ENCODE peak calls at places on chromosome 7, in eight cellular contexts. L is T47D; V is activated naive CD4-positive, alpha-beta T cell treated with anti-CD3 and anti-CD28 coated beads for 36 hours; D is NT2/D1; E is colonic mucosa; M is M059J; Z is HFFc6; U is H7. H is an unnamed sample.

GRCh38 chr7:66296555-66296954 is 91.4 kb downstream of the TPST1 start:
- DNase-seq in L (no peak), V (no peak), D (no peak), E (no peak), M (no peak), Z (no peak), U (no peak), H (no peak)

GRCh38 chr7:29878081-29878688 is 71.9 kb downstream of the WIPF3 start:
- DNase-seq in L (peak), V (peak), D (no peak), E (no peak), M (peak), Z (peak), U (no peak), H (no peak)

GRCh38 chr7:142612264-142612881 is 136.9 kb upstream of the PRSS1 start:
- DNase-seq in L (no peak), V (no peak), D (no peak), E (no peak), M (peak), Z (peak), U (no peak), H (no peak)

GRCh38 chr7:153930681-153931080 is 121.5 kb upstream of the DPP6 start:
- DNase-seq in L (no peak), V (no peak), D (no peak), E (no peak), M (no peak), Z (no peak), U (no peak), H (no peak)

GRCh38 chr7:33986951-33987948 is 81.9 kb downstream of the BMPER start:
- DNase-seq in L (peak), V (no peak), D (peak), E (no peak), M (peak), Z (peak), U (no peak), H (no peak)

GRCh38 chr7:2864999-2865670 is 21.0 kb upstream of the GNA12 start:
- DNase-seq in L (peak), V (peak), D (peak), E (peak), M (peak), Z (peak), U (peak), H (peak)

GRCh38 chr7:63925626-63926460 is 72.8 kb upstream of the ZNF722 start:
- DNase-seq in L (peak), V (peak), D (peak), E (peak), M (no peak), Z (no peak), U (no peak), H (no peak)

GRCh38 chr7:1341361-1341675 is 108.6 kb downstream of the UNCX start:
- DNase-seq in L (no peak), V (no peak), D (no peak), E (no peak), M (no peak), Z (no peak), U (no peak), H (no peak)

GRCh38 chr7:46725838-46726237 is 804.8 kb upstream of the IGFBP3 start:
- DNase-seq in L (no peak), V (no peak), D (no peak), E (no peak), M (peak), Z (peak), U (no peak), H (no peak)

GRCh38 chr7:16660702-16661464 is 14.9 kb downstream of the BZW2 start:
- DNase-seq in L (no peak), V (no peak), D (no peak), E (no peak), M (peak), Z (peak), U (no peak), H (no peak)

GRCh38 chr7:122803323-122803722 is 82.9 kb downstream of the CADPS2 start:
- DNase-seq in L (peak), V (no peak), D (no peak), E (no peak), M (peak), Z (no peak), U (peak), H (no peak)

GRCh38 chr7:158164101-158165095 is 423.2 kb downstream of the PTPRN2 start:
- DNase-seq in L (no peak), V (no peak), D (no peak), E (no peak), M (no peak), Z (no peak), U (peak), H (no peak)

GRCh38 chr7:46071076-46071475 is 150.0 kb upstream of the IGFBP3 start:
- DNase-seq in L (no peak), V (no peak), D (no peak), E (no peak), M (peak), Z (no peak), U (no peak), H (no peak)

GRCh38 chr7:73831656-73832579 is 1.1 kb downstream of the CLDN4 start:
- DNase-seq in L (peak), V (no peak), D (no peak), E (peak), M (no peak), Z (no peak), U (peak), H (no peak)

GRCh38 chr7:132435016-132435990 is 141.0 kb downstream of the PLXNA4 start:
- DNase-seq in L (no peak), V (peak), D (no peak), E (no peak), M (peak), Z (no peak), U (no peak), H (no peak)

GRCh38 chr7:50348469-50349162 is 44.1 kb downstream of the IKZF1 start:
- DNase-seq in L (no peak), V (no peak), D (no peak), E (no peak), M (no peak), Z (no peak), U (no peak), H (no peak)

GRCh38 chr7:26492816-26493215 is 201.2 kb downstream of the SNX10 start:
- DNase-seq in L (no peak), V (no peak), D (no peak), E (peak), M (no peak), Z (no peak), U (no peak), H (no peak)

GRCh38 chr7:28096713-28097112 is 83.9 kb downstream of the JAZF1 start:
- DNase-seq in L (peak), V (peak), D (peak), E (peak), M (peak), Z (peak), U (peak), H (peak)

GRCh38 chr7:106260136-106260561 is 24.6 kb downstream of the NAMPT start:
- DNase-seq in L (no peak), V (no peak), D (peak), E (no peak), M (peak), Z (no peak), U (no peak), H (no peak)

GRCh38 chr7:304574-305409 is 14.8 kb downstream of the FOXL3 start:
- DNase-seq in L (no peak), V (peak), D (no peak), E (no peak), M (no peak), Z (no peak), U (no peak), H (no peak)

GRCh38 chr7:120165231-120165630 is 107.7 kb upstream of the KCND2 start:
- DNase-seq in L (no peak), V (no peak), D (no peak), E (no peak), M (no peak), Z (no peak), U (no peak), H (no peak)

GRCh38 chr7:22234247-22234646 is 122.7 kb downstream of the RAPGEF5 start:
- DNase-seq in L (peak), V (no peak), D (no peak), E (no peak), M (no peak), Z (no peak), U (no peak), H (no peak)

GRCh38 chr7:82428186-82428961 is 15.2 kb downstream of the CACNA2D1 start:
- DNase-seq in L (no peak), V (no peak), D (no peak), E (no peak), M (peak), Z (peak), U (no peak), H (no peak)

GRCh38 chr7:131219277-131220041 is 108.2 kb upstream of the MKLN1 start:
- DNase-seq in L (no peak), V (no peak), D (peak), E (no peak), M (no peak), Z (no peak), U (peak), H (no peak)

GRCh38 chr7:128425851-128426250 is 16.1 kb upstream of the IMPDH1 start:
- DNase-seq in L (peak), V (peak), D (peak), E (peak), M (peak), Z (peak), U (peak), H (peak)

GRCh38 chr7:5439572-5440496 is 16.2 kb upstream of the TNRC18 start:
- DNase-seq in L (no peak), V (no peak), D (no peak), E (no peak), M (no peak), Z (no peak), U (peak), H (no peak)

GRCh38 chr7:150313367-150313809 is 9.8 kb upstream of the LRRC61 start:
- DNase-seq in L (no peak), V (no peak), D (no peak), E (no peak), M (no peak), Z (no peak), U (no peak), H (no peak)

GRCh38 chr7:158753900-158754299 is 49.3 kb upstream of the NCAPG2 start:
- DNase-seq in L (no peak), V (no peak), D (no peak), E (no peak), M (no peak), Z (no peak), U (no peak), H (no peak)

GRCh38 chr7:100827330-100828226 is at the start of gene EPHB4:
- DNase-seq in L (peak), V (peak), D (peak), E (peak), M (peak), Z (peak), U (peak), H (peak)

GRCh38 chr7:111499027-111499426 is 63.3 kb downstream of the IMMP2L start:
- DNase-seq in L (peak), V (peak), D (no peak), E (no peak), M (peak), Z (peak), U (no peak), H (peak)

GRCh38 chr7:74535951-74536356 is 82.2 kb downstream of the GTF2IRD1 start:
- DNase-seq in L (no peak), V (no peak), D (no peak), E (no peak), M (no peak), Z (no peak), U (no peak), H (peak)

GRCh38 chr7:997404-998395 is 14.7 kb downstream of the CYP2W1 start:
- DNase-seq in L (no peak), V (no peak), D (no peak), E (peak), M (no peak), Z (no peak), U (peak), H (no peak)

GRCh38 chr7:130758429-130759056 is 24.5 kb upstream of the KLF14 start:
- DNase-seq in L (peak), V (no peak), D (peak), E (no peak), M (peak), Z (peak), U (peak), H (no peak)

GRCh38 chr7:142196066-142196840 is 61.6 kb downstream of the PRSS58 start:
- DNase-seq in L (no peak), V (no peak), D (no peak), E (no peak), M (peak), Z (no peak), U (no peak), H (no peak)

GRCh38 chr7:14336256-14336655 is 346.8 kb upstream of the ETV1 start:
- DNase-seq in L (no peak), V (no peak), D (no peak), E (no peak), M (no peak), Z (no peak), U (no peak), H (no peak)

GRCh38 chr7:45978731-45979211 is 57.7 kb upstream of the IGFBP3 start:
- DNase-seq in L (no peak), V (no peak), D (no peak), E (peak), M (peak), Z (no peak), U (peak), H (no peak)

GRCh38 chr7:38318241-38318640 is 44.8 kb upstream of the TARP start:
- DNase-seq in L (no peak), V (no peak), D (no peak), E (no peak), M (no peak), Z (no peak), U (no peak), H (no peak)